ENCODE peak calls at places on chromosomes 13 and 19, in seven cellular contexts. Z is left ventricle myocardium inferior, B is uterus, T is neuronal stem cell, K is breast epithelium, M is tibial artery, R is heart right ventricle. G is an unnamed sample.

GRCh38 chr19:13398780-13399726 is 107.2 kb downstream of the CACNA1A start:
- DNase-seq in Z (peak; percentile 19), B (no peak), T (no peak), K (no peak), M (no peak), R (peak; percentile 18), G (no peak)

GRCh38 chr13:33132644-33133440 is 116.6 kb downstream of the KL start:
- DNase-seq in Z (no peak), B (no peak), T (no peak), K (no peak), M (no peak), R (no peak), G (no peak)

GRCh38 chr19:38090561-38090960 is 133.5 kb downstream of the DPF1 start:
- DNase-seq in Z (peak; percentile 33), B (no peak), T (no peak), K (no peak), M (no peak), R (peak; percentile 52), G (no peak)

GRCh38 chr19:55368701-55369563 is 1.3 kb downstream of the IL11 start:
- DNase-seq in Z (no peak), B (no peak), T (no peak), K (no peak), M (no peak), R (no peak), G (peak; percentile 78)

GRCh38 chr13:90732049-90732448 is 615.4 kb upstream of the MIR17HG start:
- DNase-seq in Z (no peak), B (no peak), T (no peak), K (no peak), M (no peak), R (no peak), G (no peak)

GRCh38 chr19:44401108-44401786 is at the start of gene ZNF285:
- DNase-seq in Z (peak; percentile 96), B (peak; percentile 86), T (peak; percentile 90), K (peak; percentile 86), M (peak; percentile 94), R (peak; percentile 95), G (peak; percentile 88)

GRCh38 chr19:6073858-6074708 is 36.2 kb downstream of the RFX2 start:
- DNase-seq in Z (no peak), B (no peak), T (no peak), K (peak; percentile 12), M (peak; percentile 57), R (no peak), G (no peak)

GRCh38 chr13:32334676-32335075 is 19.4 kb downstream of the BRCA2 start:
- DNase-seq in Z (no peak), B (no peak), T (no peak), K (no peak), M (no peak), R (no peak), G (no peak)

GRCh38 chr13:87674143-87674772 is 3.1 kb downstream of the SLITRK5 start:
- DNase-seq in Z (no peak), B (no peak), T (peak; percentile 30), K (no peak), M (no peak), R (no peak), G (no peak)

GRCh38 chr13:44972956-44973581 is 16.2 kb downstream of the NUFIP1 start:
- DNase-seq in Z (no peak), B (no peak), T (no peak), K (no peak), M (no peak), R (no peak), G (no peak)

GRCh38 chr19:17758528-17758927 is 7.3 kb downstream of the FCHO1 start:
- DNase-seq in Z (no peak), B (no peak), T (no peak), K (no peak), M (no peak), R (no peak), G (no peak)

GRCh38 chr13:51726446-51727185 is 77.3 kb downstream of the DHRS12 start:
- DNase-seq in Z (no peak), B (no peak), T (no peak), K (no peak), M (no peak), R (no peak), G (no peak)

GRCh38 chr13:71613347-71613746 is 253.7 kb downstream of the DACH1 start:
- DNase-seq in Z (no peak), B (no peak), T (no peak), K (no peak), M (no peak), R (no peak), G (no peak)

GRCh38 chr13:91017031-91017668 is 330.3 kb upstream of the MIR17HG start:
- DNase-seq in Z (no peak), B (no peak), T (peak; percentile 41), K (no peak), M (no peak), R (no peak), G (peak; percentile 38)

GRCh38 chr13:83057119-83057518 is 825.2 kb downstream of the SLITRK1 start:
- DNase-seq in Z (no peak), B (no peak), T (no peak), K (no peak), M (no peak), R (no peak), G (no peak)

GRCh38 chr13:110835721-110836599 is 78.9 kb downstream of the ANKRD10 start:
- DNase-seq in Z (no peak), B (no peak), T (no peak), K (no peak), M (no peak), R (no peak), G (no peak)

GRCh38 chr13:19644947-19645439 is 11.5 kb downstream of the MPHOSPH8 start:
- DNase-seq in Z (no peak), B (no peak), T (no peak), K (no peak), M (no peak), R (no peak), G (no peak)

GRCh38 chr13:41111454-41111853 is 21.1 kb downstream of the KBTBD6 start:
- DNase-seq in Z (no peak), B (peak; percentile 26), T (no peak), K (no peak), M (no peak), R (no peak), G (no peak)

GRCh38 chr13:47957073-47957472 is 44.0 kb downstream of the SUCLA2 start:
- DNase-seq in Z (no peak), B (no peak), T (no peak), K (no peak), M (no peak), R (no peak), G (no peak)

GRCh38 chr19:4327252-4327876 is 11.3 kb downstream of the STAP2 start:
- DNase-seq in Z (peak; percentile 75), B (peak; percentile 69), T (peak; percentile 85), K (peak; percentile 50), M (peak; percentile 85), R (peak; percentile 78), G (no peak)

GRCh38 chr13:69681722-69682121 is 425.9 kb upstream of the ATXN8OS start:
- DNase-seq in Z (no peak), B (no peak), T (no peak), K (no peak), M (no peak), R (no peak), G (no peak)

GRCh38 chr19:10544753-10545251 is 1.1 kb downstream of the ATG4D start:
- DNase-seq in Z (no peak), B (no peak), T (no peak), K (no peak), M (no peak), R (no peak), G (no peak)

GRCh38 chr19:29945433-29945832 is 3.4 kb downstream of the URI1 start:
- DNase-seq in Z (no peak), B (no peak), T (no peak), K (no peak), M (no peak), R (no peak), G (no peak)
- H3K4me1 ChIP-seq in Z (peaks cover 46% of the 10 kb centered on the region), B (no peaks in the 10 kb centered on the region), T (peaks cover 4% of the 10 kb centered on the region), K (no peaks in the 10 kb centered on the region), M (peaks cover 49% of the 10 kb centered on the region), R (peaks cover 31% of the 10 kb centered on the region), G (peaks cover 34% of the 10 kb centered on the region)

DNA sequence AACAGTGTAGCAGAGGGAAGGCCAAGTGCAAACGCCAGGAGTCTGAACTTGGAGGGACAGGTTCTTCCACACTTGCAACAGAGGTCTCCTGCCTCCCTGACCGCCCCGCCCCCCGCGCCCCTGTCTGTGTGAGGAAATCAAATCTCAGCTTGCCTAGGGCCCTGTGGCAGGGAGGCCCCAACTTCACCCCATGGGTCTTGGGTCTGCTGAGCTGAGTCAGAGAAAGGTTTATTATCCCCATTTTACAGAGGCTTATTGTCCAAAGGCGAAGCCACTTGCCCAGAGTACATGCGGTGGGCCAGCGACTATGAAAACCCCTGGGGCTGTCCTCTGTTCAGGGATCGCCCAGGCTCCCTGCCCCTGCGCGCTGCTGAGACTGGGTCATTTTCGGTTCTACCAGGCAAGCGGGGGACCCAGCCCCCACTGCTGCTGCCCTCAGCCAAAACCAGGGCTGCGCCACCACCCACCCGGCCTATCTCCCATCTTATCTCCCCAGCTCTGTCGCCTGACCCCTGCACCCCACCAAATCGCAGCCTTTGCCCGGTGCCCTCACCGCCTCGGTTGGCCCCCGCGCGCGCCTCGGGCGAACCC is 956 bp upstream of the CERS4 start:
- DNase-seq in Z (peak; percentile 24), B (peak; percentile 34), T (no peak), K (peak; percentile 73), M (no peak), R (peak; percentile 27), G (peak; percentile 87)
- H3K9me3 ChIP-seq in Z (no peaks in the 10 kb centered on the region), B (no peaks in the 10 kb centered on the region), T (no peaks in the 10 kb centered on the region), K (no peaks in the 10 kb centered on the region), M (no peaks in the 10 kb centered on the region), R (no peaks in the 10 kb centered on the region), G (no peaks in the 10 kb centered on the region)

GRCh38 chr13:80337011-80337688 is 3.8 kb downstream of the SPRY2 start:
- DNase-seq in Z (no peak), B (no peak), T (no peak), K (no peak), M (no peak), R (no peak), G (no peak)
- H3K4me3 ChIP-seq in Z (peak overlapping the region; percentile 97), B (peak overlapping the region; percentile 58), T (peak overlapping the region; percentile 63), K (peak overlapping the region; percentile 88), M (peak overlapping the region; percentile 77), R (peak overlapping the region; percentile 84), G (peak overlapping the region; percentile 94)

GRCh38 chr19:2475702-2476450 is at the start of gene GADD45B:
- DNase-seq in Z (peak; percentile 98), B (peak; percentile 98), T (peak; percentile 95), K (peak; percentile 96), M (peak; percentile 99), R (peak; percentile 97), G (peak; percentile 82)
- H3K4me1 ChIP-seq in Z (peaks cover 51% of the 10 kb centered on the region), B (peaks cover 16% of the 10 kb centered on the region), T (peaks cover 18% of the 10 kb centered on the region), K (peaks cover 11% of the 10 kb centered on the region), M (peaks cover 22% of the 10 kb centered on the region), R (peaks cover 44% of the 10 kb centered on the region), G (peaks cover 11% of the 10 kb centered on the region)